ENCODE peak calls at places on chromosomes 12 and 14, in ten cellular contexts. One of them, this sample, is unnamed. For H3K4me1, the result is how much of the 10 kb centered on the place peaks cover.

GRCh38 chr12:30755395-30755762 is 628 bp upstream of the CAPRIN2 start:
- DNase-seq in Panc1: no peak
- DNase-seq in lower lobe of right lung: no peak
- DNase-seq in heart left ventricle: no peak
- DNase-seq in A549: no peak
- DNase-seq in CD8-positive, alpha-beta memory T cell: no peak
- DNase-seq in gastrocnemius medialis: no peak
- DNase-seq in PC-3: no peak
- DNase-seq in cardiac muscle cell: no peak
- DNase-seq in mammary epithelial cell: peak
- DNase-seq in this sample: no peak

GRCh38 chr12:110582286-110583136 is 607 bp downstream of the PPTC7 start:
- DNase-seq in Panc1: no peak
- DNase-seq in lower lobe of right lung: peak
- DNase-seq in heart left ventricle: peak
- DNase-seq in A549: no peak
- DNase-seq in CD8-positive, alpha-beta memory T cell: peak
- DNase-seq in gastrocnemius medialis: peak
- DNase-seq in PC-3: peak
- DNase-seq in cardiac muscle cell: peak
- DNase-seq in mammary epithelial cell: peak
- DNase-seq in this sample: peak

GRCh38 chr14:74697543-74697942 is 15.3 kb downstream of the AREL1 start:
- DNase-seq in Panc1: no peak
- DNase-seq in lower lobe of right lung: no peak
- DNase-seq in heart left ventricle: no peak
- DNase-seq in A549: no peak
- DNase-seq in CD8-positive, alpha-beta memory T cell: no peak
- DNase-seq in gastrocnemius medialis: no peak
- DNase-seq in PC-3: no peak
- DNase-seq in cardiac muscle cell: no peak
- DNase-seq in mammary epithelial cell: peak
- DNase-seq in this sample: no peak

GRCh38 chr14:52883658-52884057 is 67.2 kb downstream of the FERMT2 start:
- DNase-seq in Panc1: no peak
- DNase-seq in lower lobe of right lung: no peak
- DNase-seq in heart left ventricle: no peak
- DNase-seq in A549: no peak
- DNase-seq in CD8-positive, alpha-beta memory T cell: no peak
- DNase-seq in gastrocnemius medialis: no peak
- DNase-seq in PC-3: no peak
- DNase-seq in cardiac muscle cell: no peak
- DNase-seq in mammary epithelial cell: no peak
- DNase-seq in this sample: peak

GRCh38 chr14:62269204-62269603 is 507.0 kb downstream of the SNAPC1 start:
- DNase-seq in Panc1: no peak
- DNase-seq in lower lobe of right lung: no peak
- DNase-seq in heart left ventricle: no peak
- DNase-seq in A549: no peak
- DNase-seq in CD8-positive, alpha-beta memory T cell: no peak
- DNase-seq in gastrocnemius medialis: no peak
- DNase-seq in PC-3: no peak
- DNase-seq in cardiac muscle cell: no peak
- DNase-seq in mammary epithelial cell: peak
- DNase-seq in this sample: no peak

GRCh38 chr14:75577724-75578098 is 709 bp upstream of the FLVCR2 start:
- DNase-seq in Panc1: peak
- DNase-seq in lower lobe of right lung: peak
- DNase-seq in heart left ventricle: peak
- DNase-seq in A549: peak
- DNase-seq in CD8-positive, alpha-beta memory T cell: peak
- DNase-seq in gastrocnemius medialis: peak
- DNase-seq in PC-3: peak
- DNase-seq in cardiac muscle cell: peak
- DNase-seq in mammary epithelial cell: peak
- DNase-seq in this sample: peak

GRCh38 chr14:68947802-68948201 is 31.3 kb downstream of the ACTN1 start:
- DNase-seq in Panc1: no peak
- DNase-seq in lower lobe of right lung: no peak
- DNase-seq in heart left ventricle: peak
- DNase-seq in A549: no peak
- DNase-seq in CD8-positive, alpha-beta memory T cell: no peak
- DNase-seq in gastrocnemius medialis: peak
- DNase-seq in PC-3: no peak
- DNase-seq in cardiac muscle cell: peak
- DNase-seq in mammary epithelial cell: peak
- DNase-seq in this sample: peak

GRCh38 chr14:54922598-54922997 is 20.0 kb upstream of the GCH1 start:
- DNase-seq in Panc1: no peak
- DNase-seq in lower lobe of right lung: no peak
- DNase-seq in heart left ventricle: no peak
- DNase-seq in A549: no peak
- DNase-seq in CD8-positive, alpha-beta memory T cell: no peak
- DNase-seq in gastrocnemius medialis: no peak
- DNase-seq in PC-3: no peak
- DNase-seq in cardiac muscle cell: no peak
- DNase-seq in mammary epithelial cell: no peak
- DNase-seq in this sample: no peak

GRCh38 chr14:69573841-69574265 is 818 bp downstream of the CCDC177 start:
- DNase-seq in Panc1: no peak
- DNase-seq in lower lobe of right lung: no peak
- DNase-seq in heart left ventricle: no peak
- DNase-seq in A549: no peak
- DNase-seq in CD8-positive, alpha-beta memory T cell: no peak
- DNase-seq in gastrocnemius medialis: no peak
- DNase-seq in PC-3: no peak
- DNase-seq in cardiac muscle cell: peak
- DNase-seq in mammary epithelial cell: no peak
- DNase-seq in this sample: peak

GRCh38 chr14:27739657-27740156 is 1026.9 kb upstream of the FOXG1 start:
- DNase-seq in Panc1: no peak
- DNase-seq in lower lobe of right lung: no peak
- DNase-seq in heart left ventricle: no peak
- DNase-seq in A549: no peak
- DNase-seq in CD8-positive, alpha-beta memory T cell: no peak
- DNase-seq in gastrocnemius medialis: no peak
- DNase-seq in PC-3: no peak
- DNase-seq in cardiac muscle cell: no peak
- DNase-seq in mammary epithelial cell: no peak
- DNase-seq in this sample: no peak

GRCh38 chr12:5076761-5077160 is 33.1 kb downstream of the KCNA5 start:
- DNase-seq in Panc1: no peak
- DNase-seq in lower lobe of right lung: no peak
- DNase-seq in heart left ventricle: no peak
- DNase-seq in A549: no peak
- DNase-seq in CD8-positive, alpha-beta memory T cell: no peak
- DNase-seq in gastrocnemius medialis: no peak
- DNase-seq in PC-3: no peak
- DNase-seq in cardiac muscle cell: no peak
- DNase-seq in mammary epithelial cell: no peak
- DNase-seq in this sample: no peak

GRCh38 chr14:92653162-92653651 is 95.2 kb downstream of the LGMN start:
- DNase-seq in Panc1: no peak
- DNase-seq in lower lobe of right lung: peak
- DNase-seq in heart left ventricle: no peak
- DNase-seq in A549: no peak
- DNase-seq in CD8-positive, alpha-beta memory T cell: no peak
- DNase-seq in gastrocnemius medialis: no peak
- DNase-seq in PC-3: no peak
- DNase-seq in cardiac muscle cell: no peak
- DNase-seq in mammary epithelial cell: no peak
- DNase-seq in this sample: no peak

GRCh38 chr14:91774138-91775096 is 42.5 kb upstream of the CATSPERB start:
- DNase-seq in Panc1: no peak
- DNase-seq in lower lobe of right lung: no peak
- DNase-seq in heart left ventricle: no peak
- DNase-seq in A549: no peak
- DNase-seq in CD8-positive, alpha-beta memory T cell: no peak
- DNase-seq in gastrocnemius medialis: no peak
- DNase-seq in PC-3: no peak
- DNase-seq in cardiac muscle cell: no peak
- DNase-seq in mammary epithelial cell: no peak
- DNase-seq in this sample: no peak

GRCh38 chr12:65121049-65121955 is at the start of gene WIF1:
- DNase-seq in Panc1: no peak
- DNase-seq in lower lobe of right lung: peak
- DNase-seq in heart left ventricle: peak
- DNase-seq in A549: no peak
- DNase-seq in CD8-positive, alpha-beta memory T cell: no peak
- DNase-seq in gastrocnemius medialis: no peak
- DNase-seq in PC-3: peak
- DNase-seq in cardiac muscle cell: peak
- DNase-seq in mammary epithelial cell: peak
- DNase-seq in this sample: peak

GRCh38 chr12:9064815-9065606 is 50.7 kb downstream of the A2M start:
- DNase-seq in Panc1: no peak
- DNase-seq in lower lobe of right lung: peak
- DNase-seq in heart left ventricle: peak
- DNase-seq in A549: peak
- DNase-seq in CD8-positive, alpha-beta memory T cell: no peak
- DNase-seq in gastrocnemius medialis: peak
- DNase-seq in PC-3: peak
- DNase-seq in cardiac muscle cell: peak
- DNase-seq in mammary epithelial cell: peak
- DNase-seq in this sample: no peak

GRCh38 chr12:9066755-9067433 is 48.8 kb downstream of the A2M start:
- DNase-seq in Panc1: no peak
- DNase-seq in lower lobe of right lung: no peak
- DNase-seq in heart left ventricle: no peak
- DNase-seq in A549: no peak
- DNase-seq in CD8-positive, alpha-beta memory T cell: no peak
- DNase-seq in gastrocnemius medialis: no peak
- DNase-seq in PC-3: no peak
- DNase-seq in cardiac muscle cell: no peak
- DNase-seq in mammary epithelial cell: peak
- DNase-seq in this sample: no peak

GRCh38 chr12:9065607-9065856 is 50.2 kb downstream of the A2M start:
- DNase-seq in Panc1: no peak
- DNase-seq in lower lobe of right lung: no peak
- DNase-seq in heart left ventricle: no peak
- DNase-seq in A549: no peak
- DNase-seq in CD8-positive, alpha-beta memory T cell: no peak
- DNase-seq in gastrocnemius medialis: no peak
- DNase-seq in PC-3: no peak
- DNase-seq in cardiac muscle cell: no peak
- DNase-seq in mammary epithelial cell: no peak
- DNase-seq in this sample: no peak

GRCh38 chr12:9064201-9064814 is 51.4 kb downstream of the A2M start:
- DNase-seq in Panc1: no peak
- DNase-seq in lower lobe of right lung: peak
- DNase-seq in heart left ventricle: peak
- DNase-seq in A549: peak
- DNase-seq in CD8-positive, alpha-beta memory T cell: peak
- DNase-seq in gastrocnemius medialis: peak
- DNase-seq in PC-3: peak
- DNase-seq in cardiac muscle cell: peak
- DNase-seq in mammary epithelial cell: peak
- DNase-seq in this sample: peak

DNA sequence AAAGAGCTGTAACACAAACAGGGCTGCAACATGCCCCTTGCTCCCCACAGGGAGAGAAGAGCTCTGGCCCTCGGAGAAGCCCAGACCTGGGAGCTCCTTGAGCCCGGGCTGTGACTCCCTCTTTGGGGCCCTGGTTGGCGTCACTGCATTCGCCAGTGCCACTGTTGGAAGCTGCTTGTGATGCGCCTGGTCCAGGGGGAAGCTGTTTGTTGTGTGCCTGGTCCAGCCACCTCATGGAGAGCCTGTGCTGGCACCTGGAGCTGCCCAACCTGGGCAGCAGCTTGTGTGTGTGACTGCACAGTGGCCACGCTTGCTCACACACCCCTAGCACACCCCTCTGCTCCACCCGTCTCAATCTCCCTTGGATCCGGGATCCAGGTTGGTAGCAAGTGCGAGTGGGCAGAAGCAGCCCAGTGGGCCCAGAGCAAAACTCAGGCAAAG is 49.5 kb downstream of the A2M start:
- DNase-seq in Panc1: no peak
- DNase-seq in lower lobe of right lung: no peak
- DNase-seq in heart left ventricle: no peak
- DNase-seq in A549: no peak
- DNase-seq in CD8-positive, alpha-beta memory T cell: no peak
- DNase-seq in gastrocnemius medialis: no peak
- DNase-seq in PC-3: no peak
- DNase-seq in cardiac muscle cell: no peak
- DNase-seq in mammary epithelial cell: no peak
- DNase-seq in this sample: no peak
- H3K4me1 ChIP-seq in Panc1: under half
- H3K4me1 ChIP-seq in lower lobe of right lung: under half
- H3K4me1 ChIP-seq in heart left ventricle: under half
- H3K4me1 ChIP-seq in A549: under half
- H3K4me1 ChIP-seq in CD8-positive, alpha-beta memory T cell: under half
- H3K4me1 ChIP-seq in gastrocnemius medialis: under half
- H3K4me1 ChIP-seq in PC-3: under half
- H3K4me1 ChIP-seq in cardiac muscle cell: under half
- H3K4me1 ChIP-seq in mammary epithelial cell: under half
- H3K4me1 ChIP-seq in this sample: under half

DNA sequence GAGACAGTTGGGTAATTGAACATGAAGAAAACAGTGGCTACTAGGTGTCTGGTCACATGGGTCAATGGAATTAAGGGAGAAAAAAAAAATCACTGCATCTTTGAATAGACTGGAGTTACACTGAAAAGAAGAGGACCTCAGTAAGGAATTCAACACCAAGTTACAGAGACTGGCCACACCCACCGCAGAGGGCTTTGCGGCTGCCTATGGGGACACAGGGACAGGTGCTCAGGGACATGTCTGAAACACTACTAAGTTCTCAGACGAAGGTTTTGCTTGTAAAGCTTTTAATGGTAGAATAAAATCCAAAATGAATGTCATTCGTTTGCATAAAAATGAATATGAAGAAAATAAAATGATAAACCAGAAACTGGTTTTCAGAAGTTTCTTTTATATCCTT is 93.8 kb downstream of the STXBP6 start:
- DNase-seq in Panc1: no peak
- DNase-seq in lower lobe of right lung: no peak
- DNase-seq in heart left ventricle: no peak
- DNase-seq in A549: no peak
- DNase-seq in CD8-positive, alpha-beta memory T cell: no peak
- DNase-seq in gastrocnemius medialis: no peak
- DNase-seq in PC-3: no peak
- DNase-seq in cardiac muscle cell: no peak
- DNase-seq in mammary epithelial cell: no peak
- DNase-seq in this sample: no peak
- H3K4me1 ChIP-seq in Panc1: under half
- H3K4me1 ChIP-seq in lower lobe of right lung: under half
- H3K4me1 ChIP-seq in heart left ventricle: under half
- H3K4me1 ChIP-seq in A549: under half
- H3K4me1 ChIP-seq in CD8-positive, alpha-beta memory T cell: under half
- H3K4me1 ChIP-seq in gastrocnemius medialis: under half
- H3K4me1 ChIP-seq in PC-3: under half
- H3K4me1 ChIP-seq in cardiac muscle cell: under half
- H3K4me1 ChIP-seq in mammary epithelial cell: under half
- H3K4me1 ChIP-seq in this sample: under half

GRCh38 chr12:96189781-96190180 is 4.4 kb upstream of the ELK3 start:
- DNase-seq in Panc1: no peak
- DNase-seq in lower lobe of right lung: no peak
- DNase-seq in heart left ventricle: no peak
- DNase-seq in A549: no peak
- DNase-seq in CD8-positive, alpha-beta memory T cell: no peak
- DNase-seq in gastrocnemius medialis: no peak
- DNase-seq in PC-3: no peak
- DNase-seq in cardiac muscle cell: no peak
- DNase-seq in mammary epithelial cell: no peak
- DNase-seq in this sample: no peak
- H3K4me1 ChIP-seq in Panc1: under half
- H3K4me1 ChIP-seq in lower lobe of right lung: under half
- H3K4me1 ChIP-seq in heart left ventricle: under half
- H3K4me1 ChIP-seq in A549: under half
- H3K4me1 ChIP-seq in CD8-positive, alpha-beta memory T cell: under half
- H3K4me1 ChIP-seq in gastrocnemius medialis: under half
- H3K4me1 ChIP-seq in PC-3: under half
- H3K4me1 ChIP-seq in cardiac muscle cell: under half
- H3K4me1 ChIP-seq in mammary epithelial cell: under half
- H3K4me1 ChIP-seq in this sample: under half

GRCh38 chr14:36817071-36817930 is 155.6 kb downstream of the PAX9 start:
- DNase-seq in Panc1: no peak
- DNase-seq in lower lobe of right lung: no peak
- DNase-seq in heart left ventricle: no peak
- DNase-seq in A549: no peak
- DNase-seq in CD8-positive, alpha-beta memory T cell: no peak
- DNase-seq in gastrocnemius medialis: no peak
- DNase-seq in PC-3: no peak
- DNase-seq in cardiac muscle cell: no peak
- DNase-seq in mammary epithelial cell: no peak
- DNase-seq in this sample: no peak
- H3K4me1 ChIP-seq in Panc1: under half
- H3K4me1 ChIP-seq in lower lobe of right lung: under half
- H3K4me1 ChIP-seq in heart left ventricle: under half
- H3K4me1 ChIP-seq in A549: under half
- H3K4me1 ChIP-seq in CD8-positive, alpha-beta memory T cell: under half
- H3K4me1 ChIP-seq in gastrocnemius medialis: under half
- H3K4me1 ChIP-seq in PC-3: under half
- H3K4me1 ChIP-seq in cardiac muscle cell: under half
- H3K4me1 ChIP-seq in mammary epithelial cell: under half
- H3K4me1 ChIP-seq in this sample: under half

This sample was measured in A673.